ENCODE peak calls at places on chromosomes 3 and 15, in five cellular contexts. One of them, this sample, is unnamed.

GRCh38 chr15:29800441-29801366 is 21.6 kb downstream of the TJP1 start:
- DNase-seq in stimulated activated naive CD8-positive, alpha-beta T cell treated with anti-CD3 and anti-CD28 coated beads, Interleukin-15, Interleukin-2, amounts not matched to agents 100 U/mL and 50 U/mL, for 24 hours: no peak
- DNase-seq in astrocyte: no peak
- DNase-seq in amniotic stem cell: no peak
- DNase-seq in GM23338: no peak
- DNase-seq in this sample: no peak

GRCh38 chr3:45593708-45594601 is 596 bp upstream of the LIMD1 start:
- DNase-seq in amniotic stem cell: no peak
- DNase-seq in stimulated activated naive CD8-positive, alpha-beta T cell treated with anti-CD3 and anti-CD28 coated beads, Interleukin-15, Interleukin-2, amounts not matched to agents 100 U/mL and 50 U/mL, for 24 hours: peak; percentile 79
- DNase-seq in GM23338: peak; percentile 85
- DNase-seq in astrocyte: peak; percentile 53
- DNase-seq in this sample: peak; percentile 53

GRCh38 chr3:53495518-53496501 is 1.4 kb downstream of the CACNA1D start:
- DNase-seq in astrocyte: no peak
- DNase-seq in GM23338: peak; percentile 58
- DNase-seq in stimulated activated naive CD8-positive, alpha-beta T cell treated with anti-CD3 and anti-CD28 coated beads, Interleukin-15, Interleukin-2, amounts not matched to agents 100 U/mL and 50 U/mL, for 24 hours: peak; percentile 5
- DNase-seq in amniotic stem cell: no peak
- DNase-seq in this sample: no peak

GRCh38 chr15:94234300-94234699 is 2.9 kb downstream of the MCTP2 start:
- DNase-seq in amniotic stem cell: no peak
- DNase-seq in GM23338: no peak
- DNase-seq in stimulated activated naive CD8-positive, alpha-beta T cell treated with anti-CD3 and anti-CD28 coated beads, Interleukin-15, Interleukin-2, amounts not matched to agents 100 U/mL and 50 U/mL, for 24 hours: peak; percentile 71
- DNase-seq in astrocyte: no peak
- DNase-seq in this sample: peak; percentile 70

GRCh38 chr3:27943106-27943505 is 221.0 kb upstream of the EOMES start:
- DNase-seq in stimulated activated naive CD8-positive, alpha-beta T cell treated with anti-CD3 and anti-CD28 coated beads, Interleukin-15, Interleukin-2, amounts not matched to agents 100 U/mL and 50 U/mL, for 24 hours: peak; percentile 13
- DNase-seq in astrocyte: no peak
- DNase-seq in GM23338: peak; percentile 85
- DNase-seq in amniotic stem cell: no peak
- DNase-seq in this sample: no peak

GRCh38 chr15:90219421-90220141 is 14.2 kb downstream of the CIB1 start:
- DNase-seq in astrocyte: no peak
- DNase-seq in GM23338: peak; percentile 78
- DNase-seq in amniotic stem cell: no peak
- DNase-seq in stimulated activated naive CD8-positive, alpha-beta T cell treated with anti-CD3 and anti-CD28 coated beads, Interleukin-15, Interleukin-2, amounts not matched to agents 100 U/mL and 50 U/mL, for 24 hours: peak; percentile 77
- DNase-seq in this sample: no peak

GRCh38 chr3:110624571-110624970 is 447.0 kb upstream of the NECTIN3 start:
- DNase-seq in amniotic stem cell: no peak
- DNase-seq in GM23338: no peak
- DNase-seq in stimulated activated naive CD8-positive, alpha-beta T cell treated with anti-CD3 and anti-CD28 coated beads, Interleukin-15, Interleukin-2, amounts not matched to agents 100 U/mL and 50 U/mL, for 24 hours: no peak
- DNase-seq in astrocyte: no peak
- DNase-seq in this sample: no peak

GRCh38 chr15:57061281-57061680 is 142.8 kb downstream of the TCF12 start:
- DNase-seq in stimulated activated naive CD8-positive, alpha-beta T cell treated with anti-CD3 and anti-CD28 coated beads, Interleukin-15, Interleukin-2, amounts not matched to agents 100 U/mL and 50 U/mL, for 24 hours: no peak
- DNase-seq in GM23338: no peak
- DNase-seq in astrocyte: no peak
- DNase-seq in amniotic stem cell: no peak
- DNase-seq in this sample: no peak

GRCh38 chr3:11084098-11084497 is 70.2 kb upstream of the HRH1 start:
- DNase-seq in amniotic stem cell: no peak
- DNase-seq in GM23338: no peak
- DNase-seq in stimulated activated naive CD8-positive, alpha-beta T cell treated with anti-CD3 and anti-CD28 coated beads, Interleukin-15, Interleukin-2, amounts not matched to agents 100 U/mL and 50 U/mL, for 24 hours: no peak
- DNase-seq in astrocyte: no peak
- DNase-seq in this sample: no peak

GRCh38 chr3:129441782-129442181 is 1.8 kb downstream of the IFT122 start:
- DNase-seq in stimulated activated naive CD8-positive, alpha-beta T cell treated with anti-CD3 and anti-CD28 coated beads, Interleukin-15, Interleukin-2, amounts not matched to agents 100 U/mL and 50 U/mL, for 24 hours: no peak
- DNase-seq in amniotic stem cell: no peak
- DNase-seq in GM23338: no peak
- DNase-seq in astrocyte: peak; percentile 54
- DNase-seq in this sample: peak; percentile 51

GRCh38 chr3:177835008-177835407 is 637.7 kb upstream of the TBL1XR1 start:
- DNase-seq in GM23338: no peak
- DNase-seq in astrocyte: peak; percentile 99
- DNase-seq in amniotic stem cell: no peak
- DNase-seq in stimulated activated naive CD8-positive, alpha-beta T cell treated with anti-CD3 and anti-CD28 coated beads, Interleukin-15, Interleukin-2, amounts not matched to agents 100 U/mL and 50 U/mL, for 24 hours: no peak
- DNase-seq in this sample: peak; percentile 98

GRCh38 chr3:17979248-17979647 is 236.8 kb upstream of the TBC1D5 start:
- DNase-seq in astrocyte: no peak
- DNase-seq in GM23338: peak; percentile 42
- DNase-seq in stimulated activated naive CD8-positive, alpha-beta T cell treated with anti-CD3 and anti-CD28 coated beads, Interleukin-15, Interleukin-2, amounts not matched to agents 100 U/mL and 50 U/mL, for 24 hours: no peak
- DNase-seq in amniotic stem cell: no peak
- DNase-seq in this sample: no peak

GRCh38 chr3:71628571-71628970 is 45.0 kb upstream of the FOXP1 start:
- DNase-seq in stimulated activated naive CD8-positive, alpha-beta T cell treated with anti-CD3 and anti-CD28 coated beads, Interleukin-15, Interleukin-2, amounts not matched to agents 100 U/mL and 50 U/mL, for 24 hours: no peak
- DNase-seq in amniotic stem cell: no peak
- DNase-seq in GM23338: no peak
- DNase-seq in astrocyte: peak; percentile 39
- DNase-seq in this sample: peak; percentile 3

GRCh38 chr15:77749236-77749997 is 116.7 kb upstream of the LINGO1 start:
- DNase-seq in astrocyte: no peak
- DNase-seq in amniotic stem cell: no peak
- DNase-seq in GM23338: peak; percentile 63
- DNase-seq in stimulated activated naive CD8-positive, alpha-beta T cell treated with anti-CD3 and anti-CD28 coated beads, Interleukin-15, Interleukin-2, amounts not matched to agents 100 U/mL and 50 U/mL, for 24 hours: no peak
- DNase-seq in this sample: no peak

GRCh38 chr15:69172854-69173253 is 12.4 kb downstream of the GLCE start:
- DNase-seq in stimulated activated naive CD8-positive, alpha-beta T cell treated with anti-CD3 and anti-CD28 coated beads, Interleukin-15, Interleukin-2, amounts not matched to agents 100 U/mL and 50 U/mL, for 24 hours: no peak
- DNase-seq in amniotic stem cell: no peak
- DNase-seq in GM23338: no peak
- DNase-seq in astrocyte: no peak
- DNase-seq in this sample: no peak

GRCh38 chr3:8110966-8111798 is 390.4 kb upstream of the LMCD1 start:
- DNase-seq in GM23338: peak; percentile 83
- DNase-seq in stimulated activated naive CD8-positive, alpha-beta T cell treated with anti-CD3 and anti-CD28 coated beads, Interleukin-15, Interleukin-2, amounts not matched to agents 100 U/mL and 50 U/mL, for 24 hours: peak; percentile 58
- DNase-seq in amniotic stem cell: peak; percentile 15
- DNase-seq in astrocyte: peak; percentile 62
- DNase-seq in this sample: peak; percentile 30

GRCh38 chr3:146189519-146190173 is 28.7 kb upstream of the PLOD2 start:
- DNase-seq in astrocyte: no peak
- DNase-seq in amniotic stem cell: no peak
- DNase-seq in GM23338: peak; percentile 84
- DNase-seq in stimulated activated naive CD8-positive, alpha-beta T cell treated with anti-CD3 and anti-CD28 coated beads, Interleukin-15, Interleukin-2, amounts not matched to agents 100 U/mL and 50 U/mL, for 24 hours: no peak
- DNase-seq in this sample: peak; percentile 57

GRCh38 chr3:58874795-58875194 is 175.0 kb downstream of the CFAP20DC start:
- DNase-seq in astrocyte: peak; percentile 53
- DNase-seq in amniotic stem cell: no peak
- DNase-seq in stimulated activated naive CD8-positive, alpha-beta T cell treated with anti-CD3 and anti-CD28 coated beads, Interleukin-15, Interleukin-2, amounts not matched to agents 100 U/mL and 50 U/mL, for 24 hours: peak; percentile 9
- DNase-seq in GM23338: no peak
- DNase-seq in this sample: no peak

GRCh38 chr3:135922903-135923250 is 42.7 kb upstream of the PPP2R3A start:
- DNase-seq in stimulated activated naive CD8-positive, alpha-beta T cell treated with anti-CD3 and anti-CD28 coated beads, Interleukin-15, Interleukin-2, amounts not matched to agents 100 U/mL and 50 U/mL, for 24 hours: no peak
- DNase-seq in amniotic stem cell: no peak
- DNase-seq in GM23338: no peak
- DNase-seq in astrocyte: no peak
- DNase-seq in this sample: no peak

GRCh38 chr15:31262901-31263671 is 63.5 kb upstream of the KLF13 start:
- DNase-seq in amniotic stem cell: no peak
- DNase-seq in astrocyte: peak; percentile 6
- DNase-seq in stimulated activated naive CD8-positive, alpha-beta T cell treated with anti-CD3 and anti-CD28 coated beads, Interleukin-15, Interleukin-2, amounts not matched to agents 100 U/mL and 50 U/mL, for 24 hours: no peak
- DNase-seq in GM23338: no peak
- DNase-seq in this sample: peak; percentile 31

GRCh38 chr3:146895026-146895749 is 290.0 kb upstream of the PLSCR5 start:
- DNase-seq in stimulated activated naive CD8-positive, alpha-beta T cell treated with anti-CD3 and anti-CD28 coated beads, Interleukin-15, Interleukin-2, amounts not matched to agents 100 U/mL and 50 U/mL, for 24 hours: no peak
- DNase-seq in amniotic stem cell: peak; percentile 26
- DNase-seq in astrocyte: peak; percentile 57
- DNase-seq in GM23338: no peak
- DNase-seq in this sample: peak; percentile 18

GRCh38 chr15:77430213-77430612 is 9.5 kb downstream of the HMG20A start:
- DNase-seq in GM23338: no peak
- DNase-seq in amniotic stem cell: no peak
- DNase-seq in astrocyte: no peak
- DNase-seq in stimulated activated naive CD8-positive, alpha-beta T cell treated with anti-CD3 and anti-CD28 coated beads, Interleukin-15, Interleukin-2, amounts not matched to agents 100 U/mL and 50 U/mL, for 24 hours: no peak
- DNase-seq in this sample: no peak

GRCh38 chr3:62911531-62911930 is 36.3 kb upstream of the CADPS start:
- DNase-seq in GM23338: no peak
- DNase-seq in stimulated activated naive CD8-positive, alpha-beta T cell treated with anti-CD3 and anti-CD28 coated beads, Interleukin-15, Interleukin-2, amounts not matched to agents 100 U/mL and 50 U/mL, for 24 hours: no peak
- DNase-seq in astrocyte: peak; percentile 45
- DNase-seq in amniotic stem cell: no peak
- DNase-seq in this sample: no peak

GRCh38 chr3:181313379-181313778 is 323.8 kb upstream of the DNAJC19 start:
- DNase-seq in stimulated activated naive CD8-positive, alpha-beta T cell treated with anti-CD3 and anti-CD28 coated beads, Interleukin-15, Interleukin-2, amounts not matched to agents 100 U/mL and 50 U/mL, for 24 hours: no peak
- DNase-seq in astrocyte: no peak
- DNase-seq in GM23338: no peak
- DNase-seq in amniotic stem cell: no peak
- DNase-seq in this sample: no peak

GRCh38 chr15:46277994-46278885 is 643.4 kb downstream of the SQOR start:
- DNase-seq in amniotic stem cell: no peak
- DNase-seq in stimulated activated naive CD8-positive, alpha-beta T cell treated with anti-CD3 and anti-CD28 coated beads, Interleukin-15, Interleukin-2, amounts not matched to agents 100 U/mL and 50 U/mL, for 24 hours: no peak
- DNase-seq in astrocyte: no peak
- DNase-seq in GM23338: no peak
- DNase-seq in this sample: no peak

GRCh38 chr15:83890584-83890983 is 236.7 kb downstream of the ADAMTSL3 start:
- DNase-seq in stimulated activated naive CD8-positive, alpha-beta T cell treated with anti-CD3 and anti-CD28 coated beads, Interleukin-15, Interleukin-2, amounts not matched to agents 100 U/mL and 50 U/mL, for 24 hours: no peak
- DNase-seq in GM23338: no peak
- DNase-seq in amniotic stem cell: no peak
- DNase-seq in astrocyte: no peak
- DNase-seq in this sample: no peak

GRCh38 chr3:124770341-124771082 is 40.3 kb downstream of the UMPS start:
- DNase-seq in GM23338: no peak
- DNase-seq in stimulated activated naive CD8-positive, alpha-beta T cell treated with anti-CD3 and anti-CD28 coated beads, Interleukin-15, Interleukin-2, amounts not matched to agents 100 U/mL and 50 U/mL, for 24 hours: no peak
- DNase-seq in amniotic stem cell: no peak
- DNase-seq in astrocyte: no peak
- DNase-seq in this sample: peak; percentile 69

GRCh38 chr3:71728632-71729342 is 3.6 kb upstream of the EIF4E3 start:
- DNase-seq in astrocyte: peak; percentile 10
- DNase-seq in GM23338: peak; percentile 96
- DNase-seq in amniotic stem cell: no peak
- DNase-seq in stimulated activated naive CD8-positive, alpha-beta T cell treated with anti-CD3 and anti-CD28 coated beads, Interleukin-15, Interleukin-2, amounts not matched to agents 100 U/mL and 50 U/mL, for 24 hours: no peak
- DNase-seq in this sample: no peak

GRCh38 chr3:14775011-14775410 is 43.8 kb upstream of the FGD5 start:
- DNase-seq in astrocyte: no peak
- DNase-seq in GM23338: no peak
- DNase-seq in stimulated activated naive CD8-positive, alpha-beta T cell treated with anti-CD3 and anti-CD28 coated beads, Interleukin-15, Interleukin-2, amounts not matched to agents 100 U/mL and 50 U/mL, for 24 hours: no peak
- DNase-seq in amniotic stem cell: no peak
- DNase-seq in this sample: no peak

GRCh38 chr3:33722626-33723370 is 4.7 kb upstream of the CLASP2 start:
- DNase-seq in amniotic stem cell: no peak
- DNase-seq in stimulated activated naive CD8-positive, alpha-beta T cell treated with anti-CD3 and anti-CD28 coated beads, Interleukin-15, Interleukin-2, amounts not matched to agents 100 U/mL and 50 U/mL, for 24 hours: no peak
- DNase-seq in GM23338: no peak
- DNase-seq in astrocyte: peak; percentile 63
- DNase-seq in this sample: peak; percentile 26

GRCh38 chr3:127440384-127440783 is 150.1 kb downstream of the TPRA1 start:
- DNase-seq in GM23338: no peak
- DNase-seq in stimulated activated naive CD8-positive, alpha-beta T cell treated with anti-CD3 and anti-CD28 coated beads, Interleukin-15, Interleukin-2, amounts not matched to agents 100 U/mL and 50 U/mL, for 24 hours: no peak
- DNase-seq in astrocyte: no peak
- DNase-seq in amniotic stem cell: no peak
- DNase-seq in this sample: no peak